ENCODE peak calls at places on chromosomes 1 and 21, in eight cellular contexts. One of them, this sample, is unnamed.

GRCh38 chr1:5111581-5111980 is 457.2 kb downstream of the AJAP1 start:
- DNase-seq in IMR-90: no peak
- DNase-seq in RWPE2: no peak
- DNase-seq in pancreas: no peak
- DNase-seq in non-pigmented ciliary epithelial cell: no peak
- DNase-seq in cerebellar nuclear complex: no peak
- DNase-seq in HT-29: no peak
- DNase-seq in WERI-Rb-1: no peak
- DNase-seq in this sample: no peak

GRCh38 chr1:236759252-236759859 is 35.7 kb upstream of the MTR start:
- DNase-seq in IMR-90: peak
- DNase-seq in RWPE2: no peak
- DNase-seq in pancreas: no peak
- DNase-seq in non-pigmented ciliary epithelial cell: no peak
- DNase-seq in cerebellar nuclear complex: no peak
- DNase-seq in HT-29: peak
- DNase-seq in WERI-Rb-1: no peak
- DNase-seq in this sample: peak

GRCh38 chr1:181149326-181150000 is 61.0 kb downstream of the IER5 start:
- DNase-seq in IMR-90: no peak
- DNase-seq in RWPE2: no peak
- DNase-seq in pancreas: no peak
- DNase-seq in non-pigmented ciliary epithelial cell: no peak
- DNase-seq in cerebellar nuclear complex: no peak
- DNase-seq in HT-29: no peak
- DNase-seq in WERI-Rb-1: no peak
- DNase-seq in this sample: no peak

GRCh38 chr1:26771285-26771642 is 16.5 kb upstream of the PIGV start:
- DNase-seq in IMR-90: no peak
- DNase-seq in RWPE2: no peak
- DNase-seq in pancreas: no peak
- DNase-seq in non-pigmented ciliary epithelial cell: no peak
- DNase-seq in cerebellar nuclear complex: no peak
- DNase-seq in HT-29: no peak
- DNase-seq in WERI-Rb-1: no peak
- DNase-seq in this sample: peak

GRCh38 chr21:41932191-41932575 is 21.6 kb downstream of the C2CD2 start:
- DNase-seq in IMR-90: peak
- DNase-seq in RWPE2: peak
- DNase-seq in pancreas: no peak
- DNase-seq in non-pigmented ciliary epithelial cell: peak
- DNase-seq in cerebellar nuclear complex: no peak
- DNase-seq in HT-29: peak
- DNase-seq in WERI-Rb-1: no peak
- DNase-seq in this sample: no peak

GRCh38 chr21:44927587-44928461 is 7.1 kb upstream of the ITGB2 start:
- DNase-seq in IMR-90: peak
- DNase-seq in RWPE2: peak
- DNase-seq in pancreas: peak
- DNase-seq in non-pigmented ciliary epithelial cell: no peak
- DNase-seq in cerebellar nuclear complex: no peak
- DNase-seq in HT-29: peak
- DNase-seq in WERI-Rb-1: no peak
- DNase-seq in this sample: no peak

GRCh38 chr1:15953791-15954201 is 22.1 kb downstream of the ZBTB17 start:
- DNase-seq in IMR-90: no peak
- DNase-seq in RWPE2: no peak
- DNase-seq in pancreas: no peak
- DNase-seq in non-pigmented ciliary epithelial cell: no peak
- DNase-seq in cerebellar nuclear complex: no peak
- DNase-seq in HT-29: no peak
- DNase-seq in WERI-Rb-1: no peak
- DNase-seq in this sample: no peak

GRCh38 chr1:22812092-22812880 is 101.6 kb downstream of the EPHB2 start:
- DNase-seq in IMR-90: no peak
- DNase-seq in RWPE2: no peak
- DNase-seq in pancreas: no peak
- DNase-seq in non-pigmented ciliary epithelial cell: no peak
- DNase-seq in cerebellar nuclear complex: no peak
- DNase-seq in HT-29: no peak
- DNase-seq in WERI-Rb-1: no peak
- DNase-seq in this sample: no peak

GRCh38 chr1:231970684-231971083 is 344.1 kb downstream of the DISC1 start:
- DNase-seq in IMR-90: no peak
- DNase-seq in RWPE2: no peak
- DNase-seq in pancreas: no peak
- DNase-seq in non-pigmented ciliary epithelial cell: no peak
- DNase-seq in cerebellar nuclear complex: no peak
- DNase-seq in HT-29: no peak
- DNase-seq in WERI-Rb-1: no peak
- DNase-seq in this sample: no peak

GRCh38 chr1:39130297-39130696 is 74.2 kb upstream of the MACF1 start:
- DNase-seq in IMR-90: peak
- DNase-seq in RWPE2: no peak
- DNase-seq in pancreas: no peak
- DNase-seq in non-pigmented ciliary epithelial cell: peak
- DNase-seq in cerebellar nuclear complex: no peak
- DNase-seq in HT-29: no peak
- DNase-seq in WERI-Rb-1: no peak
- DNase-seq in this sample: no peak

GRCh38 chr1:94068096-94068830 is 52.7 kb downstream of the ABCA4 start:
- DNase-seq in IMR-90: peak
- DNase-seq in RWPE2: no peak
- DNase-seq in pancreas: no peak
- DNase-seq in non-pigmented ciliary epithelial cell: no peak
- DNase-seq in cerebellar nuclear complex: no peak
- DNase-seq in HT-29: peak
- DNase-seq in WERI-Rb-1: no peak
- DNase-seq in this sample: no peak

GRCh38 chr1:245749053-245749452 is 594.3 kb downstream of the KIF26B start:
- DNase-seq in IMR-90: no peak
- DNase-seq in RWPE2: no peak
- DNase-seq in pancreas: no peak
- DNase-seq in non-pigmented ciliary epithelial cell: no peak
- DNase-seq in cerebellar nuclear complex: no peak
- DNase-seq in HT-29: no peak
- DNase-seq in WERI-Rb-1: no peak
- DNase-seq in this sample: no peak

GRCh38 chr21:45283611-45284455 is 3.9 kb downstream of the POFUT2 start:
- DNase-seq in IMR-90: no peak
- DNase-seq in RWPE2: peak
- DNase-seq in pancreas: peak
- DNase-seq in non-pigmented ciliary epithelial cell: no peak
- DNase-seq in cerebellar nuclear complex: no peak
- DNase-seq in HT-29: no peak
- DNase-seq in WERI-Rb-1: peak
- DNase-seq in this sample: no peak

GRCh38 chr1:236947794-236948193 is 56.4 kb downstream of the MT1HL1 start:
- DNase-seq in IMR-90: no peak
- DNase-seq in RWPE2: no peak
- DNase-seq in pancreas: no peak
- DNase-seq in non-pigmented ciliary epithelial cell: no peak
- DNase-seq in cerebellar nuclear complex: no peak
- DNase-seq in HT-29: no peak
- DNase-seq in WERI-Rb-1: no peak
- DNase-seq in this sample: no peak

GRCh38 chr1:202205523-202206190 is 12.1 kb downstream of the LGR6 start:
- DNase-seq in IMR-90: no peak
- DNase-seq in RWPE2: no peak
- DNase-seq in pancreas: no peak
- DNase-seq in non-pigmented ciliary epithelial cell: no peak
- DNase-seq in cerebellar nuclear complex: no peak
- DNase-seq in HT-29: no peak
- DNase-seq in WERI-Rb-1: peak
- DNase-seq in this sample: no peak

GRCh38 chr1:167401260-167401873 is 117.0 kb downstream of the CD247 start:
- DNase-seq in IMR-90: peak
- DNase-seq in RWPE2: no peak
- DNase-seq in pancreas: peak
- DNase-seq in non-pigmented ciliary epithelial cell: peak
- DNase-seq in cerebellar nuclear complex: no peak
- DNase-seq in HT-29: peak
- DNase-seq in WERI-Rb-1: peak
- DNase-seq in this sample: peak

GRCh38 chr1:27097484-27097917 is 57.4 kb downstream of the SLC9A1 start:
- DNase-seq in IMR-90: peak
- DNase-seq in RWPE2: no peak
- DNase-seq in pancreas: peak
- DNase-seq in non-pigmented ciliary epithelial cell: no peak
- DNase-seq in cerebellar nuclear complex: no peak
- DNase-seq in HT-29: peak
- DNase-seq in WERI-Rb-1: peak
- DNase-seq in this sample: peak

GRCh38 chr1:169894424-169895145 is 889 bp upstream of the SCYL3 start:
- DNase-seq in IMR-90: no peak
- DNase-seq in RWPE2: no peak
- DNase-seq in pancreas: no peak
- DNase-seq in non-pigmented ciliary epithelial cell: no peak
- DNase-seq in cerebellar nuclear complex: no peak
- DNase-seq in HT-29: no peak
- DNase-seq in WERI-Rb-1: no peak
- DNase-seq in this sample: peak

GRCh38 chr21:39546522-39546921 is 66.2 kb upstream of the B3GALT5 start:
- DNase-seq in IMR-90: no peak
- DNase-seq in RWPE2: no peak
- DNase-seq in pancreas: no peak
- DNase-seq in non-pigmented ciliary epithelial cell: no peak
- DNase-seq in cerebellar nuclear complex: no peak
- DNase-seq in HT-29: no peak
- DNase-seq in WERI-Rb-1: no peak
- DNase-seq in this sample: no peak

GRCh38 chr1:110336300-110337039 is 2.7 kb upstream of the RBM15 start:
- DNase-seq in IMR-90: no peak
- DNase-seq in RWPE2: no peak
- DNase-seq in pancreas: no peak
- DNase-seq in non-pigmented ciliary epithelial cell: no peak
- DNase-seq in cerebellar nuclear complex: no peak
- DNase-seq in HT-29: peak
- DNase-seq in WERI-Rb-1: no peak
- DNase-seq in this sample: no peak